ENCODE peak calls at places on chromosomes 12 and 14, in six cellular contexts. W, A, I, D, E and Y are unnamed samples.

GRCh38 chr12:132723015-132723763 is 12.5 kb downstream of the PGAM5 start:
- DNase-seq in A (no peak), W (no peak), E (no peak), D (no peak), I (peak; percentile 51), Y (no peak)

GRCh38 chr12:51873251-51873994 is 14.5 kb upstream of the ANKRD33 start:
- DNase-seq in E (no peak), W (no peak), D (no peak), A (peak; percentile 54), I (peak; percentile 20), Y (peak; percentile 10)

GRCh38 chr12:52992699-52993557 is 13.3 kb upstream of the EIF4B start:
- DNase-seq in E (no peak), W (peak; percentile 79), I (no peak), A (no peak), D (no peak), Y (peak; percentile 74)

GRCh38 chr12:75865315-75865714 is 166.3 kb downstream of the PHLDA1 start:
- DNase-seq in A (no peak), W (no peak), I (no peak), E (no peak), D (no peak), Y (no peak)

GRCh38 chr12:103930787-103931536 is 752 bp downstream of the HSP90B1 start:
- DNase-seq in D (no peak), A (peak; percentile 60), E (peak; percentile 81), W (peak; percentile 24), I (peak; percentile 65), Y (peak; percentile 67)

GRCh38 chr12:124667671-124668337 is 100.4 kb upstream of the NCOR2 start:
- DNase-seq in I (no peak), A (no peak), E (no peak), D (no peak), W (no peak), Y (no peak)

GRCh38 chr12:96034631-96035282 is 630 bp downstream of the LTA4H start:
- DNase-seq in D (no peak), E (peak; percentile 59), A (peak; percentile 60), W (peak; percentile 62), I (peak; percentile 51), Y (peak; percentile 53)

GRCh38 chr12:74685385-74685784 is 147.8 kb downstream of the ATXN7L3B start:
- DNase-seq in A (no peak), D (no peak), W (peak; percentile 13), I (no peak), E (no peak), Y (no peak)

GRCh38 chr14:93010543-93011541 is 87.9 kb downstream of the CHGA start:
- DNase-seq in I (no peak), E (no peak), A (no peak), D (no peak), W (no peak), Y (no peak)

GRCh38 chr14:36454599-36455240 is 65.3 kb downstream of the NKX2-1 start:
- DNase-seq in I (no peak), D (no peak), W (peak; percentile 45), A (peak; percentile 51), E (no peak), Y (peak; percentile 2)

GRCh38 chr12:124786065-124786964 is 77.3 kb downstream of the SCARB1 start:
- DNase-seq in I (peak; percentile 81), E (no peak), W (peak; percentile 80), A (peak; percentile 92), D (no peak), Y (peak; percentile 50)

GRCh38 chr14:105495990-105496830 is 5.2 kb downstream of the TEDC1 start:
- DNase-seq in W (no peak), E (no peak), I (peak; percentile 50), A (no peak), D (no peak), Y (no peak)

GRCh38 chr12:63826002-63826585 is 18.4 kb upstream of the SRGAP1 start:
- DNase-seq in E (peak; percentile 75), D (no peak), A (peak; percentile 47), W (peak; percentile 66), I (no peak), Y (no peak)

GRCh38 chr12:98238513-98238912 is 276.9 kb upstream of the TMPO start:
- DNase-seq in W (no peak), D (no peak), A (no peak), E (no peak), I (no peak), Y (no peak)

GRCh38 chr14:52974406-52974805 is 23.6 kb upstream of the FERMT2 start:
- DNase-seq in W (no peak), I (no peak), A (no peak), D (no peak), E (no peak), Y (no peak)

GRCh38 chr12:51217133-51217967 is 512 bp downstream of the POU6F1 start:
- DNase-seq in W (peak; percentile 78), I (peak; percentile 86), E (peak; percentile 65), D (peak; percentile 54), A (peak; percentile 69), Y (peak; percentile 71)

GRCh38 chr12:91704446-91704845 is 441.2 kb downstream of the BTG1 start:
- DNase-seq in W (no peak), E (no peak), A (no peak), I (no peak), D (no peak), Y (no peak)

GRCh38 chr14:78010688-78011087 is 159.5 kb upstream of the NRXN3 start:
- DNase-seq in I (no peak), A (no peak), E (no peak), W (no peak), D (no peak), Y (no peak)

GRCh38 chr12:52181757-52182156 is 10.1 kb downstream of the KRT80 start:
- DNase-seq in A (peak; percentile 73), E (no peak), W (peak; percentile 67), D (no peak), I (no peak), Y (no peak)

GRCh38 chr14:22483863-22484593 is 105.0 kb downstream of the DAD1 start:
- DNase-seq in I (no peak), D (no peak), E (no peak), A (no peak), W (no peak), Y (no peak)

GRCh38 chr14:68949236-68949965 is 29.7 kb downstream of the ACTN1 start:
- DNase-seq in I (no peak), D (no peak), W (no peak), E (no peak), A (no peak), Y (no peak)

GRCh38 chr14:68950111-68950510 is 29.0 kb downstream of the ACTN1 start:
- DNase-seq in D (no peak), W (no peak), E (no peak), A (no peak), I (no peak), Y (no peak)

GRCh38 chr14:68946423-68946822 is 32.7 kb downstream of the ACTN1 start:
- DNase-seq in I (no peak), E (no peak), A (no peak), W (no peak), D (no peak), Y (no peak)

GRCh38 chr14:68947802-68948201 is 31.3 kb downstream of the ACTN1 start:
- DNase-seq in W (peak; percentile 83), I (peak; percentile 88), E (no peak), A (peak; percentile 61), D (no peak), Y (peak; percentile 87)

GRCh38 chr14:68948686-68949085 is 30.4 kb downstream of the ACTN1 start:
- DNase-seq in A (no peak), I (no peak), D (no peak), W (no peak), E (no peak), Y (no peak)
- H3K4me1 ChIP-seq in A (peaks cover 18% of the 10 kb centered on the region), I (peaks cover 44% of the 10 kb centered on the region), D (peaks cover 87% of the 10 kb centered on the region), W (peaks cover 76% of the 10 kb centered on the region), E (no peaks in the 10 kb centered on the region), Y (peaks cover 65% of the 10 kb centered on the region)

DNA sequence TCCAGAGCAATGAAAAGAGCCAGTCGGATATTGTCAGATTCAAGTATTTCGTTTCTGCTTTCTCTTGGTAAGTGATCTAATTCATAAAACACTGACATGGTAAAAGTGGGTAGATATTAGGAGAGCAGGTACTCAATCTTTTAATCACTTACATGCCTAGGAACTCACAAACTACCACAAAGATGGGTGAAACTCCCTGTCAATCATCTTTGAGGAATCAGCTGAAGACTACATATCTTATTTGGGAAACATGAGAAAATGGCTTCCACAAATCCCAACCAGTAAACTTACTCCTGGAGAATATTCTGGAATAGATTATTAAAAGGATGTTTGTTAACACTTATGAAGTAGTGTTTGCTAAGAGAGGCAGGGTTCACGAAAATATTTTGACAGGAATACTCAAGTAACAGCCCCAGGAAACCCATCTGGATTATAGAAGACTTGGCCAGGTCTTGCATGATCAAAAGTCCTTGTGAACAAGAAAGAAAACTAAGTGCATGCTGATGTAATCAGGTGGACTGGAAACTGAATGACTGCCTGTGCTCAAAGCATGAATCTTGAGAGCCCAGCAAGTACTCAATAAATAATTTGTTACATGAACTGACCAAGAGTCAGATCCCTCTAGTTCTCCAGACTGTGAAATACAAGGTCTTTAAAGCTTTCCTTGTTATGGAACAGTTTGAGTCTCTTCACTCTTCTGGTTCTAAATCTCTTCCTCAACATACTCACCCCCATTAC is 15.5 kb downstream of the CNIH1 start:
- DNase-seq in I (no peak), E (no peak), A (no peak), D (no peak), W (no peak), Y (no peak)
- H3K36me3 ChIP-seq in I (peaks cover 3% of the 10 kb centered on the region), E (peaks cover 72% of the 10 kb centered on the region), A (peaks cover 12% of the 10 kb centered on the region), D (peaks cover 15% of the 10 kb centered on the region), W (no peaks in the 10 kb centered on the region), Y (no peaks in the 10 kb centered on the region)

GRCh38 chr14:39433452-39433813 is 1.2 kb upstream of the FBXO33 start:
- DNase-seq in I (no peak), A (no peak), D (no peak), W (no peak), E (no peak), Y (peak; percentile 10)
- H3K4me3 ChIP-seq in I (peak overlapping the region; percentile 89), A (peak overlapping the region; percentile 98), D (peak overlapping the region; percentile 90), W (peak overlapping the region; percentile 15), E (peak overlapping the region; percentile 70), Y (peak overlapping the region; percentile 95)

DNA sequence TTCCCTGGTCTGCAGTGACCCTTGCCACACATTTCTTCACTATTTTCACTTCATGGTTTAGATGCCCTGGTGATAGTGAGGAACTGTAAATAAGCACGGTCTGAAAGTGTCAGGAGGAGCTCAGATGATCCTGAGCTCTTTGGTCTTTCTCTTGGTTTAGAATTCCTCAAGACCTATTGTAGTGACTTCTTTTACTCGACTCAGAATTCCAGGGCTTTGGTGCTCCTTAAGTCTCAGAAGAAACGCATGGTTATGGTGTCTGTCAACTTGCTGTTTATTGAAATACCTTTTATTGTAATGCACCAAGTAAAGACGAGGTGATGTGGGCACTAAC is 84.1 kb downstream of the SAMD4A start:
- DNase-seq in E (no peak), I (no peak), A (no peak), D (no peak), W (no peak), Y (no peak)
- H3K4me1 ChIP-seq in E (peaks cover 8% of the 10 kb centered on the region), I (peaks cover 73% of the 10 kb centered on the region), A (peaks cover 60% of the 10 kb centered on the region), D (no peaks in the 10 kb centered on the region), W (peaks cover 31% of the 10 kb centered on the region), Y (peaks cover 4% of the 10 kb centered on the region)